ENCODE peak calls at places on chromosome 12, in nine cellular contexts. S, K, A, Z, R, U, C, M and T are unnamed samples.

GRCh38 chr12:46556820-46557524 is 184.4 kb upstream of the SLC38A2 start:
- DNase-seq in A (no peak), S (no peak), K (no peak), U (no peak), M (no peak), C (no peak), Z (no peak), R (peak; percentile 96), T (no peak)

GRCh38 chr12:29879606-29880308 is 96.0 kb upstream of the TMTC1 start:
- DNase-seq in K (no peak), S (no peak), U (no peak), C (no peak), Z (no peak), M (no peak), A (no peak), R (no peak), T (no peak)

GRCh38 chr12:122807651-122808050 is 27.6 kb upstream of the HIP1R start:
- DNase-seq in K (no peak), Z (no peak), A (no peak), M (no peak), R (no peak), C (no peak), S (no peak), U (no peak), T (no peak)

GRCh38 chr12:76143343-76144252 is 59.1 kb upstream of the NAP1L1 start:
- DNase-seq in Z (no peak), R (no peak), M (no peak), U (no peak), A (peak; percentile 94), S (no peak), C (no peak), K (no peak), T (no peak)

GRCh38 chr12:16542586-16542985 is 63.4 kb downstream of the LMO3 start:
- DNase-seq in M (no peak), A (no peak), K (no peak), C (no peak), U (no peak), S (no peak), R (no peak), Z (no peak), T (no peak)

GRCh38 chr12:2578772-2579171 is 216.0 kb upstream of the FKBP4 start:
- DNase-seq in K (peak; percentile 62), S (no peak), Z (no peak), C (no peak), A (no peak), U (no peak), R (no peak), M (no peak), T (no peak)

GRCh38 chr12:59861635-59862034 is 265.8 kb downstream of the SLC16A7 start:
- DNase-seq in C (no peak), Z (no peak), A (no peak), U (no peak), S (no peak), M (no peak), K (no peak), R (no peak), T (no peak)

GRCh38 chr12:103884316-103884715 is 43.3 kb upstream of the NT5DC3 start:
- DNase-seq in K (no peak), Z (no peak), C (no peak), U (peak; percentile 14), M (no peak), A (peak; percentile 77), R (peak; percentile 16), S (peak; percentile 39), T (no peak)

GRCh38 chr12:65490193-65490592 is 211.7 kb downstream of the MSRB3 start:
- DNase-seq in C (no peak), S (no peak), Z (no peak), R (peak; percentile 14), A (no peak), K (no peak), U (no peak), M (no peak), T (no peak)

GRCh38 chr12:11067514-11067913 is 5.4 kb upstream of the TAS2R46 start:
- DNase-seq in R (peak; percentile 17), Z (no peak), M (no peak), K (no peak), S (no peak), C (no peak), U (no peak), A (no peak), T (no peak)

GRCh38 chr12:113196996-113197395 is 11.5 kb downstream of the RITA1 start:
- DNase-seq in M (no peak), S (peak; percentile 75), Z (no peak), R (peak; percentile 63), C (peak; percentile 82), U (peak; percentile 39), A (peak; percentile 51), K (no peak), T (no peak)

GRCh38 chr12:108839011-108839889 is 18.1 kb downstream of the SSH1 start:
- DNase-seq in Z (peak; percentile 57), K (no peak), R (peak; percentile 20), A (no peak), S (peak; percentile 58), C (peak; percentile 80), U (no peak), M (no peak), T (peak; percentile 95)

GRCh38 chr12:47165934-47166333 is 86.2 kb upstream of the AMIGO2 start:
- DNase-seq in A (no peak), S (peak; percentile 66), C (no peak), R (no peak), Z (no peak), M (no peak), U (no peak), K (no peak), T (no peak)

GRCh38 chr12:100927825-100928224 is 133.2 kb downstream of the ANO4 start:
- DNase-seq in S (no peak), M (no peak), R (peak; percentile 85), C (no peak), A (no peak), Z (no peak), U (no peak), K (no peak), T (no peak)

GRCh38 chr12:68361953-68362352 is 29.8 kb upstream of the MDM1 start:
- DNase-seq in K (no peak), R (no peak), Z (no peak), U (no peak), A (no peak), C (no peak), S (no peak), M (no peak), T (no peak)

GRCh38 chr12:68356060-68356748 is 24.0 kb upstream of the MDM1 start:
- DNase-seq in U (no peak), K (no peak), M (no peak), Z (no peak), A (no peak), R (no peak), S (no peak), C (no peak), T (no peak)

GRCh38 chr12:68358532-68359485 is 26.6 kb upstream of the MDM1 start:
- DNase-seq in A (peak; percentile 88), U (peak; percentile 57), M (no peak), Z (no peak), C (peak; percentile 75), S (no peak), K (no peak), R (peak; percentile 62), T (no peak)

GRCh38 chr12:68364893-68365725 is 32.9 kb upstream of the MDM1 start:
- DNase-seq in S (peak; percentile 84), Z (peak; percentile 89), M (peak; percentile 66), U (peak; percentile 73), K (peak; percentile 94), C (peak; percentile 97), R (peak; percentile 98), A (peak; percentile 97), T (peak; percentile 97)

GRCh38 chr12:68359669-68360068 is 27.5 kb upstream of the MDM1 start:
- DNase-seq in M (no peak), R (no peak), S (no peak), C (no peak), U (no peak), A (no peak), K (no peak), Z (no peak), T (no peak)
- H3K27ac ChIP-seq in M (no peak overlapping the region), R (no peak overlapping the region), S (no peak overlapping the region), C (no peak overlapping the region), U (no peak overlapping the region), A (peak overlapping the region; percentile 74), K (no peak overlapping the region), Z (no peak overlapping the region), T (no peak overlapping the region)

DNA sequence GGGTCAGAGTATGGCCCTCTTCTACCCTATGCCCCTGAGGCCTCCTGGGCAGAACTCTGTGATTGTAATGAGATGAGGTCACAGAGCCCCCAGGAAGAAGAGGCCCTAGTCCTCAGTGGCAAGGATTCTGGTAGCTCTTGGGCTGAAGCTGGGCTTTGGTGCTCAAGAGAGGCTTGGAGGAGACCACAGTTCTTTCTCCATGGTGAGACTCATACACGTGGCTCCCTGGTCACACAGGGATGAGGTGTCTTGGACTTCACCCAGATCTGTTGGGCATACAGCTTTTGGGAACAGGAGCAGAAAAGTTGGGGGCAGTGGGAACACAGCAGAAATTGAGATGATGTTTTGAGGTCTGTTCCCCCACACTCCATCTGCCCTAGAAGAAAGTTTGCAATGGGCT is at the start of gene KRT86:
- DNase-seq in C (no peak), K (peak; percentile 40), Z (no peak), R (no peak), A (no peak), S (no peak), U (no peak), M (no peak), T (peak; percentile 45)
- H3K4me3 ChIP-seq in C (no peak within 1 kb of the TSS), K (no peak within 1 kb of the TSS), Z (no peak within 1 kb of the TSS), R (no peak within 1 kb of the TSS), A (no peak within 1 kb of the TSS), S (no peak within 1 kb of the TSS), U (no peak within 1 kb of the TSS), M (no peak within 1 kb of the TSS), T (no peak within 1 kb of the TSS)

GRCh38 chr12:96400631-96401060 is 407 bp upstream of the CDK17 start:
- DNase-seq in S (no peak), A (no peak), C (no peak), K (no peak), M (no peak), U (no peak), R (peak; percentile 45), Z (no peak), T (no peak)
- TF ChIP-seq CTCF in S (no peak), A (no peak), C (no peak), K (no peak), M (no peak), U (no peak), R (no peak), Z (no peak), T (no peak)

GRCh38 chr12:120362516-120363273 is 6.3 kb downstream of the MSI1 start:
- DNase-seq in Z (no peak), S (no peak), U (no peak), M (no peak), C (no peak), R (no peak), K (no peak), A (no peak), T (no peak)

GRCh38 chr12:120359159-120359527 is 9.8 kb downstream of the MSI1 start:
- DNase-seq in Z (no peak), A (no peak), S (no peak), R (no peak), M (no peak), K (no peak), C (no peak), U (no peak), T (no peak)

GRCh38 chr12:120364487-120364886 is 4.5 kb downstream of the MSI1 start:
- DNase-seq in K (no peak), U (no peak), C (no peak), A (no peak), Z (no peak), R (no peak), M (no peak), S (no peak), T (no peak)

GRCh38 chr12:120363274-120363855 is 5.6 kb downstream of the MSI1 start:
- DNase-seq in C (no peak), K (no peak), R (no peak), A (no peak), M (no peak), U (no peak), S (no peak), Z (no peak), T (no peak)

GRCh38 chr12:120361506-120362208 is 7.3 kb downstream of the MSI1 start:
- DNase-seq in R (no peak), S (peak; percentile 76), Z (peak; percentile 71), C (peak; percentile 59), U (no peak), K (no peak), A (no peak), M (no peak), T (no peak)
- H3K27ac ChIP-seq in R (no peak overlapping the region), S (peak overlapping the region; percentile 7), Z (peak overlapping the region; percentile 53), C (peak overlapping the region; percentile 48), U (no peak overlapping the region), K (no peak overlapping the region), A (no peak overlapping the region), M (peak overlapping the region; percentile 55), T (no peak overlapping the region)